ENCODE peak calls at places on chromosomes 1 and 21, in six cellular contexts. X is mesothelial cell of epicardium, L is HFFc6, F is AG09309, Y is neural crest cell, C is pancreas. N is an unnamed sample.
A peak's percentile ranks its signal among the peaks of the same experiment; 100 is the strongest.

GRCh38 chr1:110607663-110608230 is 1.6 kb upstream of the KCNA2 start:
- DNase-seq in X (no peak), L (no peak), F (no peak), Y (no peak), C (no peak), N (no peak)

GRCh38 chr1:11294951-11295350 is 22.0 kb downstream of the UBIAD1 start:
- DNase-seq in X (no peak), L (no peak), F (no peak), Y (no peak), C (no peak), N (no peak)

GRCh38 chr1:30395631-30396030 is 327.8 kb downstream of the MATN1 start:
- DNase-seq in X (no peak), L (no peak), F (no peak), Y (no peak), C (no peak), N (no peak)

GRCh38 chr1:168092566-168093355 is 44.0 kb downstream of the GPR161 start:
- DNase-seq in X (no peak), L (peak; percentile 11), F (no peak), Y (no peak), C (no peak), N (peak; percentile 57)

GRCh38 chr1:39917825-39918224 is 16.1 kb upstream of the MYCL start:
- DNase-seq in X (no peak), L (no peak), F (no peak), Y (no peak), C (no peak), N (no peak)

GRCh38 chr1:229884765-229885164 is 182.3 kb upstream of the GALNT2 start:
- DNase-seq in X (no peak), L (no peak), F (no peak), Y (no peak), C (peak; percentile 96), N (peak; percentile 73)

GRCh38 chr1:157000686-157001085 is 44.9 kb downstream of the ARHGEF11 start:
- DNase-seq in X (no peak), L (no peak), F (no peak), Y (no peak), C (no peak), N (no peak)

GRCh38 chr1:151516031-151516511 is 4.9 kb downstream of the CGN start:
- DNase-seq in X (no peak), L (no peak), F (no peak), Y (no peak), C (no peak), N (no peak)

GRCh38 chr1:43366179-43366578 is 1.6 kb downstream of the ELOVL1 start:
- DNase-seq in X (no peak), L (no peak), F (no peak), Y (no peak), C (peak; percentile 81), N (no peak)

GRCh38 chr1:31765041-31765467 is 914 bp upstream of the ADGRB2 start:
- DNase-seq in X (no peak), L (no peak), F (no peak), Y (peak; percentile 49), C (peak; percentile 64), N (no peak)

GRCh38 chr1:235270625-235271024 is 57.4 kb downstream of the ARID4B start:
- DNase-seq in X (no peak), L (peak; percentile 37), F (peak; percentile 23), Y (no peak), C (no peak), N (no peak)

GRCh38 chr1:61569212-61569621 is 155.7 kb downstream of the TM2D1 start:
- DNase-seq in X (no peak), L (no peak), F (no peak), Y (no peak), C (no peak), N (no peak)

GRCh38 chr1:16167331-16168143 is 11.7 kb upstream of the EPHA2 start:
- DNase-seq in X (peak; percentile 71), L (no peak), F (no peak), Y (peak; percentile 70), C (no peak), N (no peak)

GRCh38 chr1:21342961-21343838 is 52.9 kb upstream of the ECE1 start:
- DNase-seq in X (no peak), L (no peak), F (no peak), Y (no peak), C (no peak), N (no peak)

GRCh38 chr21:38438476-38438893 is 59.8 kb downstream of the ERG start:
- DNase-seq in X (peak; percentile 45), L (peak; percentile 70), F (peak; percentile 53), Y (no peak), C (no peak), N (peak; percentile 90)

GRCh38 chr1:204319027-204319426 is 40.7 kb downstream of the PLEKHA6 start:
- DNase-seq in X (no peak), L (no peak), F (no peak), Y (no peak), C (no peak), N (no peak)

GRCh38 chr1:109980324-109981127 is 4.0 kb upstream of the AHCYL1 start:
- DNase-seq in X (no peak), L (no peak), F (no peak), Y (no peak), C (peak; percentile 73), N (no peak)

GRCh38 chr1:43267291-43267805 is 2.4 kb upstream of the TMEM125 start:
- DNase-seq in X (no peak), L (peak; percentile 63), F (peak; percentile 49), Y (no peak), C (no peak), N (no peak)

GRCh38 chr1:93969887-93970286 is 60.7 kb upstream of the GCLM start:
- DNase-seq in X (no peak), L (no peak), F (no peak), Y (no peak), C (no peak), N (no peak)

GRCh38 chr1:25515033-25515432 is 28.4 kb upstream of the LDLRAP1 start:
- DNase-seq in X (no peak), L (no peak), F (no peak), Y (no peak), C (no peak), N (no peak)

GRCh38 chr1:21559788-21560567 is 50.8 kb downstream of the ALPL start:
- DNase-seq in X (no peak), L (no peak), F (no peak), Y (no peak), C (no peak), N (no peak)

GRCh38 chr1:10575616-10576015 is 100.9 kb downstream of the PEX14 start:
- DNase-seq in X (no peak), L (peak; percentile 61), F (peak; percentile 20), Y (no peak), C (no peak), N (no peak)

GRCh38 chr1:111399792-111400610 is 27.5 kb downstream of the OVGP1 start:
- DNase-seq in X (no peak), L (peak; percentile 31), F (peak; percentile 10), Y (peak; percentile 66), C (no peak), N (no peak)

GRCh38 chr21:14677023-14677422 is 130.9 kb upstream of the SAMSN1 start:
- DNase-seq in X (no peak), L (no peak), F (no peak), Y (no peak), C (no peak), N (no peak)

GRCh38 chr1:159121526-159121925 is 45.0 kb upstream of the AIM2 start:
- DNase-seq in X (no peak), L (no peak), F (no peak), Y (no peak), C (no peak), N (no peak)

GRCh38 chr1:10510520-10511493 is 36.1 kb downstream of the PEX14 start:
- DNase-seq in X (no peak), L (peak; percentile 94), F (peak; percentile 68), Y (no peak), C (no peak), N (no peak)

GRCh38 chr1:68608289-68608688 is 111.4 kb upstream of the DEPDC1 start:
- DNase-seq in X (no peak), L (no peak), F (no peak), Y (no peak), C (peak; percentile 13), N (no peak)

DNA sequence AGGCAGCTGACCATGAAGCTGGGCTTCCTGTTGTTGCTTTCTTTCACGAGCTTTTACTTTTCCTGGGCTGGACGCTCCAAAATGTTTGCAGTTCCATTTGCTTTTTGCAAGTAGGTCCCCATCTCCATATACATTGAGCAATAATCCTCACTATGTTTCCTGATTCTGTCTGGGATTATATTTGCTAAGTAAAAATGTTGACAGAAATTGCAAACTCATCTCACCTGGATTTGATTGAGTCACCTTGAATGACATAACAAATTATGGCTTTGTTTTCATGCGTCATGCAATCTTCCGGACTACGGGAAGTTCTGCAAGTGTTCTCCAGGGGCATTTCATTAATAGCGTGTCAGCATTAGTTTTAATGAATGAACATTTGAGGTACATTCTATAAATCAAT is 18.9 kb downstream of the ATP5PO start:
- DNase-seq in X (no peak), L (no peak), F (no peak), Y (no peak), C (no peak), N (no peak)
- TF ChIP-seq CTCF in X (no peak), L (no peak), F (no peak), Y (no peak), C (no peak), N (no peak)

GRCh38 chr1:232676307-232676706 is 46.4 kb upstream of the SIPA1L2 start:
- DNase-seq in X (no peak), L (no peak), F (no peak), Y (no peak), C (no peak), N (no peak)
- TF ChIP-seq CTCF in X (no peak), L (no peak), F (no peak), Y (no peak), C (no peak), N (no peak)

GRCh38 chr1:113021430-113022085 is 51.4 kb upstream of the LRIG2 start:
- DNase-seq in X (no peak), L (no peak), F (no peak), Y (no peak), C (no peak), N (no peak)
- TF ChIP-seq CTCF in X (no peak), L (peak; percentile 5), F (no peak), Y (no peak), C (no peak), N (no peak)

GRCh38 chr1:97196825-97197516 is 475.4 kb downstream of the PTBP2 start:
- DNase-seq in X (no peak), L (no peak), F (no peak), Y (no peak), C (no peak), N (no peak)

GRCh38 chr1:97190326-97190725 is 468.7 kb downstream of the PTBP2 start:
- DNase-seq in X (no peak), L (peak; percentile 28), F (no peak), Y (no peak), C (no peak), N (no peak)

DNA sequence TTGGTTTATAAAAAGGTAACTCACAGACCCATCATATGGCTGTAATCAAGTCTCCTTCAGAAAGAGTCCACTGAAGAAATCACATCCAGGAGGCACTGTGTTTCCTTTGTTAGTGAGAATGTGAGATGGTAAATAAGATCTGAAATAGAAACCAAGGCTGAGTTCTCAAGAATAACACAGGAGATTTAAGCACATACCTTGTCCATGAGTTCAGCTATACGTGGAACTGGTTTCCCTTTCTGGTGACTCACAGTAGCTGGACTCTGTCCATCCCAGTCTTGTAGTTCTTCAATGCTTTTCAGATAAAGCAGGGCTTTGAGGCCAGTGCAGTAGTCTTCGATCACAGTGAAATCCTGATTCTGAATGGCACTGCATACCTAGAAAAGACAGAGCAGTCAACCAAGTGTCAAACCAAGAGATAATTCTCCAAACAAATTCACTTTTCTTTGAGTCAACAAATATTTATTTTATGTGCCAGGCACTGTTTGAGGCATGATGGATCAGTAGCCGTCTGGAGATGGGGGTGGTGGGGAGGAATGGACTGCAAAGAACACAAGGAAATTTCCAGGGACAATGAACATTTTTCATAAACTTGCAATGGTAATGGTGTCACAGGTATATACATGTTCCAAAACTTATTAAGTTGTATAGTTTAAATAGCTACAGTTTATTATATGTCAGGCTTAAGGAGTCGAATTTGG is 471.4 kb downstream of the PTBP2 start:
- DNase-seq in X (no peak), L (peak; percentile 94), F (peak; percentile 72), Y (no peak), C (no peak), N (no peak)
- TF ChIP-seq CTCF in X (no peak), L (peak; percentile 53), F (peak; percentile 16), Y (no peak), C (no peak), N (peak; percentile 23)